ENCODE peak calls at places on chromosomes 5 and 9, in seven cellular contexts. A, F, Z, H, C, V and S are unnamed samples.
A peak's percentile ranks its signal among the peaks of the same experiment; 100 is the strongest.

GRCh38 chr9:82560036-82560435 is 502.9 kb downstream of the RASEF start:
- DNase-seq in A (no peak), F (no peak), Z (no peak), H (no peak), C (no peak), V (no peak), S (no peak)

GRCh38 chr9:79026311-79026710 is 545.5 kb upstream of the TLE4 start:
- DNase-seq in A (no peak), F (no peak), Z (no peak), H (no peak), C (no peak), V (no peak), S (no peak)

GRCh38 chr5:6731465-6732237 is 18.4 kb downstream of the TENT4A start:
- DNase-seq in A (no peak), F (no peak), Z (peak; percentile 64), H (no peak), C (peak; percentile 21), V (no peak), S (no peak)

GRCh38 chr9:132108728-132109127 is 29.1 kb upstream of the MED27 start:
- DNase-seq in A (no peak), F (no peak), Z (no peak), H (no peak), C (no peak), V (no peak), S (no peak)

GRCh38 chr5:76926329-76927105 is 26.3 kb upstream of the CRHBP start:
- DNase-seq in A (no peak), F (no peak), Z (no peak), H (peak; percentile 16), C (no peak), V (no peak), S (no peak)

GRCh38 chr9:113446323-113446740 is 17.2 kb upstream of the RGS3 start:
- DNase-seq in A (no peak), F (no peak), Z (peak; percentile 67), H (peak; percentile 52), C (no peak), V (no peak), S (peak; percentile 20)

GRCh38 chr5:131664929-131665328 is 29.9 kb upstream of the RAPGEF6 start:
- DNase-seq in A (no peak), F (no peak), Z (no peak), H (no peak), C (no peak), V (no peak), S (no peak)

GRCh38 chr5:141121563-141121962 is at the start of gene PCDHB4:
- DNase-seq in A (no peak), F (no peak), Z (peak; percentile 8), H (no peak), C (no peak), V (no peak), S (no peak)

GRCh38 chr5:157820593-157821252 is 38.2 kb downstream of the CLINT1 start:
- DNase-seq in A (no peak), F (no peak), Z (peak; percentile 69), H (peak; percentile 54), C (no peak), V (no peak), S (peak; percentile 27)

GRCh38 chr9:37329576-37329975 is 92.9 kb upstream of the GRHPR start:
- DNase-seq in A (no peak), F (no peak), Z (peak; percentile 61), H (peak; percentile 28), C (no peak), V (no peak), S (peak; percentile 3)

GRCh38 chr5:124806026-124806856 is 59.8 kb upstream of the ZNF608 start:
- DNase-seq in A (no peak), F (no peak), Z (peak; percentile 68), H (peak; percentile 84), C (peak; percentile 77), V (peak; percentile 2), S (no peak)

GRCh38 chr9:87684627-87685204 is 41.2 kb upstream of the CTSL start:
- DNase-seq in A (no peak), F (peak; percentile 89), Z (peak; percentile 54), H (no peak), C (peak; percentile 67), V (no peak), S (no peak)

GRCh38 chr5:149172261-149172660 is 31.0 kb downstream of the ABLIM3 start:
- DNase-seq in A (peak; percentile 13), F (no peak), Z (peak; percentile 91), H (peak; percentile 54), C (no peak), V (no peak), S (no peak)

GRCh38 chr5:162436055-162436454 is 368.5 kb downstream of the GABRG2 start:
- DNase-seq in A (no peak), F (no peak), Z (no peak), H (no peak), C (no peak), V (no peak), S (no peak)

GRCh38 chr5:158026248-158027031 is 167.5 kb upstream of the CLINT1 start:
- DNase-seq in A (no peak), F (peak; percentile 45), Z (peak; percentile 99), H (peak; percentile 16), C (no peak), V (no peak), S (no peak)

GRCh38 chr5:4480528-4481404 is 659.4 kb upstream of the ADAMTS16 start:
- DNase-seq in A (no peak), F (no peak), Z (no peak), H (no peak), C (no peak), V (no peak), S (no peak)

GRCh38 chr9:121299467-121300282 is 31.7 kb downstream of the GSN start:
- DNase-seq in A (no peak), F (no peak), Z (no peak), H (no peak), C (peak; percentile 83), V (peak; percentile 48), S (no peak)

GRCh38 chr9:103152473-103152872 is 157.3 kb downstream of the CYLC2 start:
- DNase-seq in A (no peak), F (no peak), Z (no peak), H (no peak), C (no peak), V (no peak), S (no peak)

GRCh38 chr5:138870611-138871010 is 4.5 kb downstream of the LRRTM2 start:
- DNase-seq in A (no peak), F (no peak), Z (no peak), H (no peak), C (no peak), V (no peak), S (no peak)

GRCh38 chr5:175847503-175847902 is 23.9 kb upstream of the CPLX2 start:
- DNase-seq in A (no peak), F (no peak), Z (peak; percentile 7), H (no peak), C (no peak), V (no peak), S (no peak)

GRCh38 chr9:83992901-83993300 is 12.3 kb downstream of the RMI1 start:
- DNase-seq in A (no peak), F (no peak), Z (no peak), H (no peak), C (no peak), V (no peak), S (no peak)

GRCh38 chr5:155189981-155190380 is 176.4 kb downstream of the KIF4B start:
- DNase-seq in A (no peak), F (no peak), Z (no peak), H (no peak), C (no peak), V (no peak), S (no peak)